ENCODE peak calls at places on chromosomes 3 and 15, in seven cellular contexts. V, E, W, G, Z, A and J are unnamed samples.

GRCh38 chr3:38404286-38404685 is 49.4 kb upstream of the ACVR2B start:
- DNase-seq in Z (no peak), A (no peak), E (peak; percentile 31), W (peak; percentile 94), V (no peak), G (peak; percentile 70), J (peak; percentile 37)

GRCh38 chr3:8942746-8943488 is 20.4 kb downstream of the RAD18 start:
- DNase-seq in G (no peak), Z (no peak), V (no peak), A (no peak), W (no peak), E (no peak), J (no peak)

GRCh38 chr3:190984502-190985244 is 122.2 kb upstream of the GMNC start:
- DNase-seq in E (no peak), W (no peak), G (no peak), Z (no peak), V (no peak), A (no peak), J (no peak)

GRCh38 chr3:130374908-130375307 is 29.4 kb downstream of the COL6A5 start:
- DNase-seq in V (no peak), E (no peak), Z (no peak), A (no peak), G (no peak), W (no peak), J (no peak)

GRCh38 chr3:169886671-169887070 is 16.9 kb upstream of the LRRC31 start:
- DNase-seq in V (peak; percentile 80), G (peak; percentile 80), W (peak; percentile 20), Z (peak; percentile 65), E (peak; percentile 62), A (no peak), J (peak; percentile 18)

GRCh38 chr3:50464578-50464977 is 38.9 kb downstream of the CACNA2D2 start:
- DNase-seq in A (no peak), Z (no peak), W (no peak), V (no peak), E (no peak), G (no peak), J (no peak)

GRCh38 chr3:169668957-169669681 is 5.6 kb upstream of the MECOM start:
- DNase-seq in V (peak; percentile 93), A (no peak), W (peak; percentile 68), E (peak; percentile 59), G (peak; percentile 76), Z (peak; percentile 95), J (no peak)

GRCh38 chr3:32405711-32406323 is 14.2 kb downstream of the CMTM7 start:
- DNase-seq in G (peak; percentile 39), A (no peak), Z (no peak), W (peak; percentile 51), V (no peak), E (no peak), J (no peak)

GRCh38 chr3:188595890-188596376 is 442.0 kb downstream of the LPP start:
- DNase-seq in W (peak; percentile 74), V (no peak), G (peak; percentile 56), A (no peak), Z (no peak), E (no peak), J (no peak)

GRCh38 chr3:177889158-177889557 is 647.1 kb upstream of the KCNMB2 start:
- DNase-seq in W (peak; percentile 43), Z (no peak), G (peak; percentile 4), V (no peak), A (no peak), E (no peak), J (no peak)

GRCh38 chr15:92158426-92158825 is 235.3 kb upstream of the ST8SIA2 start:
- DNase-seq in Z (no peak), V (no peak), A (no peak), W (no peak), G (no peak), E (no peak), J (no peak)

GRCh38 chr15:101179341-101180153 is 72.3 kb downstream of the CHSY1 start:
- DNase-seq in A (no peak), V (no peak), W (peak; percentile 67), E (no peak), Z (no peak), G (peak; percentile 35), J (no peak)

GRCh38 chr3:191019855-191020254 is 157.4 kb upstream of the GMNC start:
- DNase-seq in A (no peak), V (no peak), E (no peak), W (no peak), G (no peak), Z (no peak), J (no peak)

GRCh38 chr3:157493627-157494550 is 9.3 kb downstream of the VEPH1 start:
- DNase-seq in V (no peak), A (no peak), Z (no peak), G (peak; percentile 86), W (peak; percentile 82), E (no peak), J (no peak)

GRCh38 chr15:85687329-85687728 is 107.4 kb downstream of the KLHL25 start:
- DNase-seq in E (no peak), Z (no peak), G (no peak), V (no peak), A (no peak), W (no peak), J (no peak)
- H3K4me3 ChIP-seq in E (no peak overlapping the region), Z (no peak overlapping the region), G (no peak overlapping the region), V (no peak overlapping the region), A (no peak overlapping the region), W (no peak overlapping the region), J (no peak overlapping the region)

GRCh38 chr3:152196782-152197181 is 71.9 kb upstream of the MBNL1 start:
- DNase-seq in A (no peak), E (no peak), W (no peak), V (no peak), G (no peak), Z (no peak), J (no peak)
- H3K4me3 ChIP-seq in A (peak overlapping the region; percentile 0), E (peak overlapping the region; percentile 22), W (no peak overlapping the region), V (no peak overlapping the region), G (no peak overlapping the region), Z (no peak overlapping the region), J (no peak overlapping the region)

GRCh38 chr15:52709172-52709979 is 30.2 kb upstream of the ATOSA start:
- DNase-seq in Z (peak; percentile 54), A (no peak), W (no peak), E (no peak), V (no peak), G (no peak), J (peak; percentile 58)
- H3K4me3 ChIP-seq in Z (peak overlapping the region; percentile 30), A (no peak overlapping the region), W (no peak overlapping the region), E (no peak overlapping the region), V (no peak overlapping the region), G (no peak overlapping the region), J (no peak overlapping the region)

GRCh38 chr15:65038838-65039237 is 6.3 kb upstream of the SLC51B start:
- DNase-seq in A (no peak), E (no peak), Z (no peak), V (no peak), W (no peak), G (no peak), J (no peak)

GRCh38 chr15:65041787-65042186 is 3.4 kb upstream of the SLC51B start:
- DNase-seq in V (no peak), G (no peak), Z (no peak), W (no peak), A (no peak), E (no peak), J (no peak)

GRCh38 chr15:65040461-65040860 is 4.7 kb upstream of the SLC51B start:
- DNase-seq in V (no peak), W (no peak), G (no peak), A (no peak), Z (no peak), E (no peak), J (no peak)

GRCh38 chr15:65044724-65045481 is at the start of gene SLC51B:
- DNase-seq in W (peak; percentile 50), G (peak; percentile 34), V (peak; percentile 75), E (no peak), A (no peak), Z (no peak), J (no peak)

DNA sequence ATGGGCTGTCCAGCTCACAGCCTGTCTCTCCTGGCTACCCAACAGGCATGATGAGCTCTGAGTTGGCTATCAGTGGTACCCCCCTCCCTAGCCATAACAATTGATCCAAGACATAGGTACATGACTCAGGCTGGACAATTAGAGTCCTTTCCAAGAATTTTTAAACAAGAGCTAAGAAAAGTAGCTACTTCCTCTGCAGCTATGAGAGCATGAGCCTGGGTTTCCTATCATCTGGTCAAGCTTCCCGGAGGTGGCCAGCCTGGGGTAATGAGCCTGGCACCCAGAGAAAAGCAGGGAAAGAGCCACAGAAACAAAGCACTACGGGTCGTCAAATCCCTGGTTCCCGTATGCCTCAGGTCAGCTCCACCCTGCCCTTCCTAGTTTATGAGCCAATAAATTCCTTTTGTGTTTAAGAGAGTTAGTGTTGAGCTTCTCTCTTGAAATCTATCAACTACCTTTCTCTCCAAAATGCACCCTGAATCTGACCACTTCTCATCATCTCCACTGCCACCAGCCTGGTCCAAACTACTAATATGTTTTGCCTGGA is 2.3 kb upstream of the SLC51B start:
- DNase-seq in Z (no peak), G (no peak), V (no peak), E (no peak), A (no peak), W (no peak), J (no peak)
- H3K4me3 ChIP-seq in Z (no peak overlapping the region), G (no peak overlapping the region), V (no peak overlapping the region), E (no peak overlapping the region), A (no peak overlapping the region), W (no peak overlapping the region), J (no peak overlapping the region)

GRCh38 chr3:64684715-64685261 is 3.0 kb downstream of the ADAMTS9 start:
- DNase-seq in W (peak; percentile 77), G (peak; percentile 59), A (no peak), E (peak; percentile 45), V (peak; percentile 87), Z (peak; percentile 31), J (peak; percentile 37)
- H3K4me3 ChIP-seq in W (peak overlapping the region; percentile 78), G (peak overlapping the region; percentile 77), A (peak overlapping the region; percentile 77), E (peak overlapping the region; percentile 79), V (peak overlapping the region; percentile 97), Z (peak overlapping the region; percentile 53), J (peak overlapping the region; percentile 38)

GRCh38 chr3:152471814-152472605 is 203.3 kb downstream of the MBNL1 start:
- DNase-seq in W (peak; percentile 81), G (peak; percentile 75), V (no peak), E (peak; percentile 80), A (no peak), Z (peak; percentile 67), J (peak; percentile 71)

GRCh38 chr3:152470095-152470494 is 201.4 kb downstream of the MBNL1 start:
- DNase-seq in Z (no peak), V (no peak), E (no peak), W (no peak), A (no peak), G (no peak), J (no peak)

GRCh38 chr3:152470893-152471292 is 202.2 kb downstream of the MBNL1 start:
- DNase-seq in Z (no peak), V (no peak), G (no peak), A (no peak), E (no peak), W (no peak), J (no peak)

GRCh38 chr3:152474585-152474984 is 205.9 kb downstream of the MBNL1 start:
- DNase-seq in E (no peak), Z (no peak), W (peak; percentile 97), G (peak; percentile 94), A (no peak), V (no peak), J (no peak)

GRCh38 chr3:152472606-152472954 is 203.9 kb downstream of the MBNL1 start:
- DNase-seq in Z (no peak), W (no peak), E (no peak), A (no peak), V (no peak), G (no peak), J (no peak)
- H3K4me3 ChIP-seq in Z (no peak overlapping the region), W (no peak overlapping the region), E (no peak overlapping the region), A (peak overlapping the region; percentile 20), V (no peak overlapping the region), G (no peak overlapping the region), J (no peak overlapping the region)

GRCh38 chr3:84984429-84984828 is 25.6 kb downstream of the CADM2 start:
- DNase-seq in W (no peak), Z (no peak), V (no peak), E (no peak), A (no peak), G (no peak), J (no peak)
- H3K4me3 ChIP-seq in W (no peak overlapping the region), Z (no peak overlapping the region), V (no peak overlapping the region), E (no peak overlapping the region), A (no peak overlapping the region), G (no peak overlapping the region), J (no peak overlapping the region)